ENCODE peak calls at places on chromosomes 2 and 18, in four cellular contexts. P, U, C and H are unnamed samples.

GRCh38 chr2:60886962-60887361 is 5.6 kb downstream of the REL start:
- DNase-seq in P (no peak), C (no peak), U (no peak), H (no peak)

GRCh38 chr18:55406374-55407045 is 181.5 kb downstream of the TCF4 start:
- DNase-seq in U (peak; percentile 74), P (no peak), C (no peak), H (no peak)

GRCh38 chr2:63047534-63048281 is 2.9 kb upstream of the OTX1 start:
- DNase-seq in U (no peak), P (peak; percentile 10), C (peak; percentile 68), H (no peak)

GRCh38 chr2:169159686-169160085 is 90.3 kb downstream of the DHRS9 start:
- DNase-seq in P (no peak), U (no peak), C (no peak), H (peak; percentile 46)

GRCh38 chr2:132384491-132385186 is 32.0 kb upstream of the GPR39 start:
- DNase-seq in C (no peak), P (no peak), U (no peak), H (no peak)

GRCh38 chr2:214127178-214127970 is 283.5 kb upstream of the VWC2L start:
- DNase-seq in U (no peak), C (no peak), P (peak; percentile 76), H (peak; percentile 86)

GRCh38 chr2:232860593-232861241 is 9.3 kb upstream of the SNORC start:
- DNase-seq in C (no peak), U (no peak), P (no peak), H (peak; percentile 54)

GRCh38 chr2:234847639-234848038 is 104.2 kb upstream of the SH3BP4 start:
- DNase-seq in P (no peak), C (no peak), U (no peak), H (no peak)

GRCh38 chr2:38736035-38736320 is 15.2 kb downstream of the SRSF7 start:
- DNase-seq in C (no peak), P (no peak), U (no peak), H (no peak)

GRCh38 chr18:37402735-37403099 is 162.9 kb downstream of the CELF4 start:
- DNase-seq in P (no peak), C (no peak), U (no peak), H (no peak)

GRCh38 chr2:111661286-111661940 is 222.6 kb downstream of the ANAPC1 start:
- DNase-seq in P (no peak), U (no peak), C (no peak), H (no peak)

GRCh38 chr2:121075006-121075545 is 209.9 kb downstream of the TFCP2L1 start:
- DNase-seq in P (peak; percentile 84), C (no peak), U (peak; percentile 66), H (peak; percentile 89)

GRCh38 chr18:67893896-67894295 is 377.4 kb upstream of the DSEL start:
- DNase-seq in C (no peak), U (no peak), P (no peak), H (peak; percentile 3)

GRCh38 chr2:231331533-231331932 is 64.0 kb upstream of the B3GNT7 start:
- DNase-seq in P (no peak), U (no peak), C (peak; percentile 18), H (no peak)

GRCh38 chr18:13191779-13192178 is 26.8 kb upstream of the LDLRAD4 start:
- DNase-seq in P (peak; percentile 10), C (no peak), U (no peak), H (peak; percentile 11)

GRCh38 chr2:158529379-158530110 is 72.8 kb downstream of the PKP4 start:
- DNase-seq in U (no peak), C (no peak), P (peak; percentile 41), H (no peak)

GRCh38 chr2:16123881-16124780 is 183.8 kb downstream of the MYCN start:
- DNase-seq in C (no peak), P (no peak), U (no peak), H (no peak)

GRCh38 chr2:88590998-88591613 is 36.2 kb downstream of the EIF2AK3 start:
- DNase-seq in U (peak; percentile 41), P (peak; percentile 74), C (no peak), H (peak; percentile 69)

GRCh38 chr18:3329471-3329870 is 67.5 kb downstream of the MYL12B start:
- DNase-seq in P (no peak), C (no peak), U (no peak), H (no peak)